ENCODE peak calls at places on chromosomes 3 and 15, in nine cellular contexts. I is A549; G is HEK293T; A is iPS-NIHi11; M is esophagus muscularis mucosa; W is memory B cell; C is stimulated activated CD4-positive, alpha-beta T cell treated with anti-CD3 and anti-CD28 coated beads, Interleukin-4, amount 100 ng/mL, for 24 hours; B is hypothalamus; J is NCI-H345. K is an unnamed sample.

GRCh38 chr3:50338989-50339388 is 1.6 kb downstream of the RASSF1 start:
- DNase-seq in B (no peak), M (no peak), I (no peak), C (no peak), W (no peak), G (no peak), J (no peak), A (no peak), K (no peak)

GRCh38 chr15:69704229-69704628 is 251.6 kb downstream of the RPLP1 start:
- DNase-seq in G (no peak), W (no peak), A (no peak), B (no peak), C (no peak), M (no peak), J (peak), I (no peak), K (no peak)

GRCh38 chr3:115760722-115761121 is 137.4 kb downstream of the GAP43 start:
- DNase-seq in C (no peak), W (no peak), J (no peak), M (no peak), B (no peak), A (no peak), G (no peak), I (no peak), K (no peak)

GRCh38 chr3:49020335-49021212 is 1.3 kb upstream of the NDUFAF3 start:
- DNase-seq in I (no peak), J (peak), A (peak), W (no peak), C (no peak), B (no peak), G (no peak), M (no peak), K (no peak)

GRCh38 chr3:32817561-32818430 is at the start of gene TRIM71:
- DNase-seq in J (no peak), W (no peak), C (peak), A (no peak), G (no peak), B (no peak), M (no peak), I (no peak), K (no peak)

GRCh38 chr3:140748903-140749302 is 71.0 kb downstream of the TRIM42 start:
- DNase-seq in C (no peak), A (no peak), I (no peak), W (no peak), M (no peak), G (no peak), J (no peak), B (no peak), K (no peak)

GRCh38 chr3:156608601-156609000 is 53.7 kb upstream of the SSR3 start:
- DNase-seq in J (no peak), A (no peak), I (no peak), B (no peak), C (no peak), W (no peak), M (peak), G (no peak), K (no peak)

GRCh38 chr3:24359645-24360462 is 134.8 kb downstream of the THRB start:
- DNase-seq in A (no peak), I (no peak), W (no peak), J (no peak), M (no peak), G (peak), B (no peak), C (no peak), K (no peak)

GRCh38 chr15:86021281-86022264 is 58.1 kb upstream of the AGBL1 start:
- DNase-seq in G (no peak), M (no peak), I (no peak), C (no peak), J (no peak), A (no peak), B (no peak), W (no peak), K (no peak)

GRCh38 chr15:72800819-72801481 is 17.4 kb upstream of the ADPGK start:
- DNase-seq in I (no peak), B (no peak), A (no peak), G (no peak), C (no peak), W (no peak), M (no peak), J (no peak), K (no peak)

GRCh38 chr3:190863119-190863465 is 598 bp upstream of the GMNC start:
- DNase-seq in A (no peak), B (no peak), M (no peak), W (no peak), G (no peak), C (no peak), J (no peak), I (no peak), K (no peak)

GRCh38 chr3:45881031-45882022 is 5.0 kb upstream of the CCR9 start:
- DNase-seq in I (no peak), C (peak), A (no peak), G (no peak), J (no peak), W (no peak), B (no peak), M (no peak), K (no peak)

GRCh38 chr3:107263269-107264021 is 113.8 kb upstream of the CCDC54 start:
- DNase-seq in A (no peak), W (no peak), I (no peak), B (no peak), M (no peak), C (no peak), G (no peak), J (no peak), K (no peak)

GRCh38 chr3:5054098-5054497 is 68.0 kb upstream of the ARL8B start:
- DNase-seq in C (no peak), J (no peak), B (no peak), W (no peak), A (no peak), M (no peak), I (no peak), G (no peak), K (no peak)

GRCh38 chr15:66293419-66294156 is at the start of gene DIS3L:
- DNase-seq in W (peak), B (no peak), J (peak), M (no peak), G (peak), C (peak), I (peak), A (peak), K (peak)

GRCh38 chr15:42056934-42057743 is 36.3 kb upstream of the PLA2G4E start:
- DNase-seq in A (peak), M (no peak), C (peak), B (peak), J (peak), I (peak), W (peak), G (peak), K (peak)

GRCh38 chr3:42247576-42248027 is 18.4 kb downstream of the CCK start:
- DNase-seq in B (no peak), M (no peak), A (peak), W (peak), I (peak), G (peak), C (peak), J (peak), K (no peak)

GRCh38 chr3:194324823-194325327 is 26.3 kb downstream of the CPN2 start:
- DNase-seq in W (no peak), I (no peak), G (no peak), C (no peak), J (no peak), A (no peak), B (no peak), M (no peak), K (no peak)

GRCh38 chr15:47870956-47871625 is 153.8 kb downstream of the SEMA6D start:
- DNase-seq in C (no peak), I (no peak), A (no peak), G (no peak), J (peak), W (no peak), M (no peak), B (no peak), K (no peak)

GRCh38 chr3:101414121-101414520 is 93.7 kb upstream of the IMPG2 start:
- DNase-seq in W (no peak), B (no peak), I (no peak), C (no peak), J (peak), G (no peak), M (no peak), A (no peak), K (no peak)

GRCh38 chr3:53045107-53045783 is 628 bp downstream of the SFMBT1 start:
- DNase-seq in J (peak), A (peak), M (no peak), I (peak), C (peak), W (peak), B (peak), G (peak), K (peak)

GRCh38 chr15:40985541-40986330 is 32.5 kb downstream of the CHAC1 start:
- DNase-seq in W (no peak), A (no peak), I (no peak), B (no peak), J (no peak), C (no peak), M (no peak), G (no peak), K (no peak)

GRCh38 chr15:41894791-41895463 is 1.1 kb upstream of the SPTBN5 start:
- DNase-seq in M (no peak), G (no peak), I (no peak), C (peak), A (peak), B (no peak), W (peak), J (peak), K (no peak)

GRCh38 chr3:120214161-120214560 is 70.9 kb downstream of the GPR156 start:
- DNase-seq in B (no peak), W (no peak), G (no peak), C (no peak), I (no peak), J (peak), M (no peak), A (no peak), K (no peak)

GRCh38 chr3:24067483-24067882 is 122.4 kb downstream of the NR1D2 start:
- DNase-seq in W (no peak), B (no peak), I (no peak), M (no peak), C (no peak), J (no peak), A (no peak), G (no peak), K (no peak)

GRCh38 chr3:194732617-194733016 is 46.9 kb downstream of the FAM43A start:
- DNase-seq in J (no peak), B (no peak), W (no peak), M (no peak), I (no peak), A (no peak), G (no peak), C (no peak), K (no peak)

GRCh38 chr3:146550743-146551510 is 6.5 kb upstream of the PLSCR1 start:
- DNase-seq in J (no peak), C (no peak), G (no peak), M (no peak), I (peak), W (no peak), B (no peak), A (no peak), K (no peak)

GRCh38 chr15:34018021-34018645 is 20.9 kb downstream of the AVEN start:
- DNase-seq in A (no peak), G (no peak), B (no peak), W (no peak), I (no peak), M (no peak), J (no peak), C (no peak), K (no peak)

GRCh38 chr15:41926184-41927056 is 32.6 kb upstream of the SPTBN5 start:
- DNase-seq in C (no peak), W (no peak), M (no peak), B (no peak), A (no peak), J (no peak), I (no peak), G (no peak), K (no peak)

GRCh38 chr3:175338775-175339535 is 479.8 kb downstream of the NAALADL2 start:
- DNase-seq in W (no peak), A (no peak), G (no peak), M (no peak), C (no peak), J (no peak), B (no peak), I (peak), K (no peak)

GRCh38 chr3:8722808-8723207 is 10.8 kb upstream of the CAV3 start:
- DNase-seq in M (no peak), J (no peak), W (no peak), A (no peak), C (no peak), I (no peak), G (no peak), B (no peak), K (no peak)